ENCODE peak calls at places on chromosomes 7 and 10, in eight cellular contexts. E is NCI-H1092 treated with DMSO at 0.1 percent for 48 hours; C is ELR; Z is bronchial epithelial cell; G is activated T-helper 1 cell treated with anti-CD3 and anti-CD28 coated beads, Interleukin-2, amount 50 U/mL, for 16 hours; W is amniotic stem cell; P is A549; B is T47D. H is an unnamed sample.

GRCh38 chr10:48447356-48448215 is 141.1 kb downstream of the MAPK8 start:
- DNase-seq in E (no peak), C (no peak), Z (no peak), G (no peak), W (no peak), P (no peak), B (no peak), H (no peak)

GRCh38 chr10:123038782-123039631 is 30.2 kb downstream of the ACADSB start:
- DNase-seq in E (no peak), C (no peak), Z (no peak), G (no peak), W (no peak), P (no peak), B (no peak), H (no peak)

GRCh38 chr10:100579691-100580090 is 43.9 kb downstream of the HIF1AN start:
- DNase-seq in E (no peak), C (no peak), Z (no peak), G (no peak), W (no peak), P (no peak), B (no peak), H (no peak)

GRCh38 chr10:83806716-83807115 is 332.6 kb upstream of the GHITM start:
- DNase-seq in E (no peak), C (no peak), Z (no peak), G (no peak), W (no peak), P (no peak), B (no peak), H (no peak)

GRCh38 chr7:2006231-2006771 is 226.4 kb downstream of the MAD1L1 start:
- DNase-seq in E (no peak), C (no peak), Z (no peak), G (no peak), W (no peak), P (no peak), B (no peak), H (no peak)

GRCh38 chr7:727104-727805 is at the start of gene PRKAR1B:
- DNase-seq in E (peak), C (peak), Z (no peak), G (peak), W (no peak), P (peak), B (peak), H (peak)

GRCh38 chr7:90677742-90678439 is 81.8 kb downstream of the CDK14 start:
- DNase-seq in E (peak), C (peak), Z (no peak), G (no peak), W (no peak), P (no peak), B (no peak), H (no peak)

GRCh38 chr10:101301111-101301731 is 52.7 kb upstream of the BTRC start:
- DNase-seq in E (peak), C (peak), Z (peak), G (no peak), W (no peak), P (peak), B (peak), H (peak)

GRCh38 chr10:58266826-58267712 is 625 bp downstream of the IPMK start:
- DNase-seq in E (peak), C (peak), Z (peak), G (peak), W (no peak), P (no peak), B (peak), H (peak)

GRCh38 chr10:115969591-115969990 is 303.4 kb downstream of the GFRA1 start:
- DNase-seq in E (peak), C (no peak), Z (no peak), G (no peak), W (no peak), P (no peak), B (no peak), H (no peak)

GRCh38 chr10:87927091-87927490 is 63.7 kb downstream of the PTEN start:
- DNase-seq in E (no peak), C (peak), Z (no peak), G (no peak), W (no peak), P (no peak), B (no peak), H (no peak)

GRCh38 chr7:104415700-104416099 is 87.3 kb downstream of the LHFPL3 start:
- DNase-seq in E (no peak), C (no peak), Z (no peak), G (no peak), W (no peak), P (no peak), B (no peak), H (no peak)

GRCh38 chr10:5775705-5776104 is 37.5 kb downstream of the GDI2 start:
- DNase-seq in E (no peak), C (no peak), Z (no peak), G (peak), W (no peak), P (no peak), B (no peak), H (peak)

GRCh38 chr7:74094224-74095095 is 10.9 kb downstream of the LIMK1 start:
- DNase-seq in E (no peak), C (peak), Z (peak), G (peak), W (peak), P (peak), B (no peak), H (peak)

GRCh38 chr10:60377955-60378354 is 11.7 kb downstream of the ANK3 start:
- DNase-seq in E (no peak), C (peak), Z (peak), G (no peak), W (no peak), P (peak), B (no peak), H (no peak)

H was measured in stimulated activated naive CD8-positive, alpha-beta T cell treated with anti-CD3 and anti-CD28 coated beads, Interleukin-15, amount 100 ng/mL, for 72 hours.